ENCODE peak calls at places on chromosomes 7 and 10, in five cellular contexts. J, R, E, Y and X are unnamed samples.

GRCh38 chr10:6843477-6843876 is 263.4 kb upstream of the PRKCQ start:
- DNase-seq in J (no peak), R (no peak), E (peak; percentile 54), Y (no peak), X (no peak)

GRCh38 chr10:105914432-105914831 is 1250.1 kb downstream of the SORCS1 start:
- DNase-seq in J (no peak), R (no peak), E (no peak), Y (no peak), X (no peak)

GRCh38 chr7:112497481-112497880 is 16.7 kb downstream of the LSMEM1 start:
- DNase-seq in J (no peak), R (no peak), E (no peak), Y (no peak), X (no peak)

GRCh38 chr10:22550732-22551131 is 163.6 kb downstream of the PIP4K2A start:
- DNase-seq in J (peak; percentile 44), R (peak; percentile 41), E (peak; percentile 78), Y (no peak), X (peak; percentile 68)

GRCh38 chr7:50728184-50728583 is 54.5 kb downstream of the GRB10 start:
- DNase-seq in J (no peak), R (no peak), E (no peak), Y (no peak), X (no peak)

GRCh38 chr7:13032524-13032923 is 345.1 kb downstream of the ARL4A start:
- DNase-seq in J (no peak), R (no peak), E (peak; percentile 31), Y (no peak), X (no peak)

GRCh38 chr7:81573128-81573527 is 196.7 kb downstream of the HGF start:
- DNase-seq in J (no peak), R (no peak), E (no peak), Y (no peak), X (no peak)

GRCh38 chr7:132800522-132800921 is 224.3 kb upstream of the PLXNA4 start:
- DNase-seq in J (no peak), R (no peak), E (no peak), Y (no peak), X (no peak)

GRCh38 chr7:140048138-140048537 is 14.6 kb downstream of the PARP12 start:
- DNase-seq in J (no peak), R (no peak), E (no peak), Y (no peak), X (no peak)

GRCh38 chr7:29610031-29610490 is 46.4 kb downstream of the PRR15 start:
- DNase-seq in J (no peak), R (no peak), E (no peak), Y (no peak), X (no peak)

GRCh38 chr7:99834382-99834781 is 6.6 kb downstream of the CYP3A43 start:
- DNase-seq in J (no peak), R (no peak), E (no peak), Y (no peak), X (no peak)

GRCh38 chr10:31947144-31947926 is 18.7 kb upstream of the ARHGAP12 start:
- DNase-seq in J (no peak), R (peak; percentile 69), E (peak; percentile 71), Y (peak; percentile 48), X (no peak)

GRCh38 chr10:64093946-64094560 is 572.9 kb downstream of the REEP3 start:
- DNase-seq in J (no peak), R (no peak), E (no peak), Y (no peak), X (no peak)

GRCh38 chr7:57342954-57343353 is 107.0 kb upstream of the ZNF716 start:
- DNase-seq in J (no peak), R (no peak), E (no peak), Y (no peak), X (no peak)

GRCh38 chr7:51276091-51276605 is 40.5 kb downstream of the COBL start:
- DNase-seq in J (no peak), R (no peak), E (no peak), Y (no peak), X (no peak)

GRCh38 chr7:128035712-128036111 is 4.5 kb upstream of the LRRC4 start:
- DNase-seq in J (no peak), R (no peak), E (peak; percentile 42), Y (no peak), X (no peak)

GRCh38 chr10:13555884-13556529 is 27.2 kb upstream of the BEND7 start:
- DNase-seq in J (no peak), R (no peak), E (no peak), Y (peak; percentile 77), X (no peak)

GRCh38 chr7:151917791-151918311 is 38.4 kb upstream of the GALNTL5 start:
- DNase-seq in J (peak; percentile 74), R (no peak), E (no peak), Y (peak; percentile 39), X (no peak)

GRCh38 chr10:97000487-97001182 is 168.5 kb downstream of the LCOR start:
- DNase-seq in J (no peak), R (no peak), E (no peak), Y (no peak), X (no peak)

GRCh38 chr7:129825005-129825553 is 127.7 kb downstream of the UBE2H start:
- DNase-seq in J (peak; percentile 57), R (peak; percentile 60), E (peak; percentile 87), Y (peak; percentile 57), X (peak; percentile 63)

GRCh38 chr10:96238889-96239624 is 32.3 kb downstream of the BLNK start:
- DNase-seq in J (no peak), R (no peak), E (no peak), Y (no peak), X (no peak)

GRCh38 chr7:16695621-16696237 is 49.7 kb downstream of the BZW2 start:
- DNase-seq in J (peak; percentile 14), R (no peak), E (peak; percentile 63), Y (peak; percentile 45), X (peak; percentile 46)

GRCh38 chr7:129315916-129316315 is 91.1 kb downstream of the AHCYL2 start:
- DNase-seq in J (no peak), R (no peak), E (no peak), Y (no peak), X (no peak)

GRCh38 chr10:112956631-112957350 is 6.7 kb downstream of the TCF7L2 start:
- DNase-seq in J (peak; percentile 35), R (no peak), E (no peak), Y (no peak), X (no peak)

GRCh38 chr7:128188396-128189230 is 52.5 kb upstream of the LEP start:
- DNase-seq in J (no peak), R (peak; percentile 1), E (no peak), Y (no peak), X (no peak)

GRCh38 chr10:128802062-128802461 is 665.0 kb upstream of the MGMT start:
- DNase-seq in J (no peak), R (no peak), E (no peak), Y (no peak), X (no peak)

GRCh38 chr7:99196536-99197288 is 11.2 kb downstream of the KPNA7 start:
- DNase-seq in J (no peak), R (no peak), E (no peak), Y (no peak), X (no peak)

GRCh38 chr7:151119902-151120301 is 33.6 kb downstream of the AGAP3 start:
- DNase-seq in J (no peak), R (no peak), E (no peak), Y (no peak), X (no peak)

DNA sequence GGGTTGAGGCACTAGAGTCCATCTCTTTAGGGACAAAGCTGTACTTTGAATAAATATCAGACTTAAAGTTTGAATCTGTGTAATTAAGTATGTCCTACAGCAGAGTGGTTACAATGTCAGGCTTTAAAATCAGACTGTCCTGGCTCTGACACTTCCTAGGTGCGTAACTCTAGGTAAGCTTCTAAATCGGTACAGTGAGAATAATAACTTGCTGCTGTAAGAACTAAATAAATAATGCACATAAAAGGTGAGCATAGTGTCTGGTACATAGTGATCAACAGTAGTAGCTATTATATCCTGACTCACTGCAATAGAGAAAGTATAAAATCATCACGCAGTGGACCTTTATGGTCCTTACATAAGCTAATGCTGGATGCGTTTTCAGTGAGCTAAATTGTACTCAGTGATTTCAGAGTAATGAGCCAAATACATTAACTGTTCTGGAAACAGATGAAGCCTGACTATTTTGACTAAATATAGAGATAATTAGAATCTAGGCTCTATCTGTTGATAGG is 72.2 kb upstream of the PDK4 start:
- DNase-seq in J (no peak), R (no peak), E (no peak), Y (no peak), X (no peak)
- TF ChIP-seq POLR2A in J (no peak), R (no peak), E (no peak), Y (no peak), X (no peak)

DNA sequence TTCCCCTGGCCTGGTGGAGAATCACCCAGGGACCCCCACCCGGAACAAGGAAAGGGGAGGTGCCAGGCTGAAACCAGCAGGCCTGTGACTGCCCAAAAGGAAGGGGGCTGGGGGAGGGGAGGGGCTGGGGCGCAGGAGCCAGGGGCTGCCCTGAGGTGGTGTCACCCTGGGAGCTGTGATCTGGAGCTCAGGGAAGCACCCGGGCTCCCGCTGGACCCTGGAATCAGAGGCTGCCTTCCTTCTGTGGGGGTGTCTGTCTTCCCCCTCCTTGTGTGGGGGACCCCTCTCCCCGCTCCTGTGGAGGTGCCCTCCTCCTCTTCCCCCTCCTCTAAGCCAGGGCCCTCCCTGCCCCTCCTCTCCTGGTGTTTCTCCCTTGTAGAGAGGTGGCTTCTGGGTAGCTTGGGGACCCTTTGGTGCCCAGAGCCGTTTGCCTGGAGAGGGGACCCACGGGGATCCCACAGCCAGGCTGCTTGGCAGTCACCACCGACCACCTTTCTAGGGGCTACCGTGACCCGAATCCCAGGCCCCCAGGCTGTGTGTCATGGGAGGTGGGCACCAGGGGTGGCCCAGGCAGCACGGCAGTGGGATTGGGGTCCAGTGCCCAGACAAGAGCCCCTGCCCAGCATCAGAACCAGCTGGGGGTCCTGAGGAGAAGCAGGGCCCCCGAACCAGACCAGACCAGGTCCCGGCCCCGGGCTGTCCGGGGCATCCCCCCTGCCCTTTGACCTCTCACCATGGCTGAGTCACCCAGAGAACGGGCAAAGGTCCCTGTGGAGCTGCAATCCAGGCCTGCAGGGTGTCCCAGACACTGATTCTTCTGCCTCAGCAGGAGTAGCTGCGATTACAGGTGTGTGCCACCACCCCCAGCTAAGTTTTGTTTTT is 704 bp downstream of the PRAP1 start:
- DNase-seq in J (peak; percentile 70), R (no peak), E (no peak), Y (no peak), X (no peak)
- TF ChIP-seq CTCF in J (no peak), R (no peak), E (no peak), Y (no peak), X (no peak)

GRCh38 chr10:104862-105565 is 30.2 kb upstream of the ZMYND11 start:
- DNase-seq in J (no peak), R (no peak), E (no peak), Y (peak; percentile 78), X (no peak)

GRCh38 chr10:104416-104815 is 30.8 kb upstream of the ZMYND11 start:
- DNase-seq in J (no peak), R (no peak), E (no peak), Y (no peak), X (no peak)

GRCh38 chr10:106740-107139 is 28.5 kb upstream of the ZMYND11 start:
- DNase-seq in J (no peak), R (no peak), E (peak; percentile 37), Y (no peak), X (no peak)

DNA sequence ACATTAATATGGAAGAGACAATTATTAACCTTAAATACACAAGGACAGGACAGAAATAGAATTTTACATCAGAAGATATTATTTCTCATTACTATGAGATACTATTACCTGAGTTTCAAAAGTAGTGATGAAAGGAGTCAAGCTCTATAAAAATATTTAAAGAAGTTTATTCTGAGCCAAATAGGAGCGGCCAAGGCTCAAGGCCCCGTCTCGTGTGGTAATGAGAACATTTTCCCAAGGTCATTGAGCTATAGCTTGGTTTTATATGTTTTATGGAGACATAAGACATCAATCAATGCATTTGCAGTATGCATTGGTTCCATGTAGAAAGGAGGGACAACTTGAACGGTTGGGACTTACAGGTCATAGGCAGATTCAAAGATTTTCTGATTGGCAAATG is 29.4 kb upstream of the ZMYND11 start:
- DNase-seq in J (no peak), R (no peak), E (no peak), Y (no peak), X (no peak)
- H3K4me3 ChIP-seq in J (no peak overlapping the region), R (no peak overlapping the region), E (no peak overlapping the region), Y (no peak overlapping the region), X (no peak overlapping the region)

GRCh38 chr7:122123746-122124145 is 20.3 kb downstream of the AASS start:
- DNase-seq in J (no peak), R (no peak), E (no peak), Y (no peak), X (no peak)
- TF ChIP-seq POLR2A in J (no peak), R (no peak), E (no peak), Y (no peak), X (no peak)